ENCODE peak calls at places on chromosomes 11 and 22, in nine cellular contexts. One of them, this sample, is unnamed.

GRCh38 chr22:28547132-28547842 is 132.4 kb downstream of the TTC28 start:
- DNase-seq in psoas muscle: no peak
- DNase-seq in cardiac muscle cell: no peak
- DNase-seq in fibroblast of mammary gland: peak
- DNase-seq in fibroblast of lung: peak
- DNase-seq in nephron progenitor cell: no peak
- DNase-seq in NB4: no peak
- DNase-seq in A549: peak
- DNase-seq in epithelial cell of esophagus: peak
- DNase-seq in this sample: no peak

GRCh38 chr11:93718057-93718563 is 23.2 kb downstream of the TAF1D start:
- DNase-seq in psoas muscle: no peak
- DNase-seq in cardiac muscle cell: no peak
- DNase-seq in fibroblast of mammary gland: no peak
- DNase-seq in fibroblast of lung: no peak
- DNase-seq in nephron progenitor cell: no peak
- DNase-seq in NB4: peak
- DNase-seq in A549: no peak
- DNase-seq in epithelial cell of esophagus: no peak
- DNase-seq in this sample: no peak

GRCh38 chr11:118691926-118692830 is 12.7 kb upstream of the TREH start:
- DNase-seq in psoas muscle: no peak
- DNase-seq in cardiac muscle cell: no peak
- DNase-seq in fibroblast of mammary gland: peak
- DNase-seq in fibroblast of lung: peak
- DNase-seq in nephron progenitor cell: no peak
- DNase-seq in NB4: peak
- DNase-seq in A549: no peak
- DNase-seq in epithelial cell of esophagus: peak
- DNase-seq in this sample: no peak

GRCh38 chr11:123544631-123545375 is 109.6 kb downstream of the SCN3B start:
- DNase-seq in psoas muscle: no peak
- DNase-seq in cardiac muscle cell: no peak
- DNase-seq in fibroblast of mammary gland: no peak
- DNase-seq in fibroblast of lung: no peak
- DNase-seq in nephron progenitor cell: no peak
- DNase-seq in NB4: no peak
- DNase-seq in A549: no peak
- DNase-seq in epithelial cell of esophagus: no peak
- DNase-seq in this sample: no peak

GRCh38 chr11:117759305-117759704 is 37.7 kb downstream of the DSCAML1 start:
- DNase-seq in psoas muscle: no peak
- DNase-seq in cardiac muscle cell: peak
- DNase-seq in fibroblast of mammary gland: no peak
- DNase-seq in fibroblast of lung: no peak
- DNase-seq in nephron progenitor cell: peak
- DNase-seq in NB4: no peak
- DNase-seq in A549: no peak
- DNase-seq in epithelial cell of esophagus: no peak
- DNase-seq in this sample: no peak

GRCh38 chr11:115503083-115503885 is 931 bp downstream of the CADM1 start:
- DNase-seq in psoas muscle: peak
- DNase-seq in cardiac muscle cell: peak
- DNase-seq in fibroblast of mammary gland: no peak
- DNase-seq in fibroblast of lung: peak
- DNase-seq in nephron progenitor cell: peak
- DNase-seq in NB4: no peak
- DNase-seq in A549: peak
- DNase-seq in epithelial cell of esophagus: peak
- DNase-seq in this sample: peak

GRCh38 chr11:103354656-103355055 is 245.4 kb downstream of the DYNC2H1 start:
- DNase-seq in psoas muscle: no peak
- DNase-seq in cardiac muscle cell: no peak
- DNase-seq in fibroblast of mammary gland: no peak
- DNase-seq in fibroblast of lung: no peak
- DNase-seq in nephron progenitor cell: no peak
- DNase-seq in NB4: no peak
- DNase-seq in A549: no peak
- DNase-seq in epithelial cell of esophagus: no peak
- DNase-seq in this sample: no peak

GRCh38 chr22:39469681-39470461 is 13.1 kb downstream of the MGAT3 start:
- DNase-seq in psoas muscle: no peak
- DNase-seq in cardiac muscle cell: peak
- DNase-seq in fibroblast of mammary gland: no peak
- DNase-seq in fibroblast of lung: no peak
- DNase-seq in nephron progenitor cell: peak
- DNase-seq in NB4: no peak
- DNase-seq in A549: no peak
- DNase-seq in epithelial cell of esophagus: no peak
- DNase-seq in this sample: no peak

GRCh38 chr22:17013396-17014100 is 5.5 kb upstream of the GAB4 start:
- DNase-seq in psoas muscle: no peak
- DNase-seq in cardiac muscle cell: no peak
- DNase-seq in fibroblast of mammary gland: no peak
- DNase-seq in fibroblast of lung: no peak
- DNase-seq in nephron progenitor cell: no peak
- DNase-seq in NB4: no peak
- DNase-seq in A549: no peak
- DNase-seq in epithelial cell of esophagus: no peak
- DNase-seq in this sample: no peak

GRCh38 chr11:117629891-117630538 is 167.0 kb downstream of the DSCAML1 start:
- DNase-seq in psoas muscle: no peak
- DNase-seq in cardiac muscle cell: no peak
- DNase-seq in fibroblast of mammary gland: no peak
- DNase-seq in fibroblast of lung: no peak
- DNase-seq in nephron progenitor cell: no peak
- DNase-seq in NB4: no peak
- DNase-seq in A549: no peak
- DNase-seq in epithelial cell of esophagus: no peak
- DNase-seq in this sample: no peak

GRCh38 chr22:30430933-30431332 is 5.4 kb downstream of the MTFP1 start:
- DNase-seq in psoas muscle: no peak
- DNase-seq in cardiac muscle cell: no peak
- DNase-seq in fibroblast of mammary gland: no peak
- DNase-seq in fibroblast of lung: no peak
- DNase-seq in nephron progenitor cell: no peak
- DNase-seq in NB4: no peak
- DNase-seq in A549: no peak
- DNase-seq in epithelial cell of esophagus: no peak
- DNase-seq in this sample: no peak

GRCh38 chr11:108854366-108854765 is 189.5 kb downstream of the DDX10 start:
- DNase-seq in psoas muscle: no peak
- DNase-seq in cardiac muscle cell: no peak
- DNase-seq in fibroblast of mammary gland: no peak
- DNase-seq in fibroblast of lung: no peak
- DNase-seq in nephron progenitor cell: no peak
- DNase-seq in NB4: no peak
- DNase-seq in A549: no peak
- DNase-seq in epithelial cell of esophagus: no peak
- DNase-seq in this sample: no peak

GRCh38 chr11:87020336-87020735 is 17.4 kb upstream of the TMEM135 start:
- DNase-seq in psoas muscle: no peak
- DNase-seq in cardiac muscle cell: no peak
- DNase-seq in fibroblast of mammary gland: no peak
- DNase-seq in fibroblast of lung: no peak
- DNase-seq in nephron progenitor cell: no peak
- DNase-seq in NB4: no peak
- DNase-seq in A549: no peak
- DNase-seq in epithelial cell of esophagus: no peak
- DNase-seq in this sample: no peak

GRCh38 chr11:33976351-33977199 is 75.0 kb upstream of the CAPRIN1 start:
- DNase-seq in psoas muscle: no peak
- DNase-seq in cardiac muscle cell: no peak
- DNase-seq in fibroblast of mammary gland: peak
- DNase-seq in fibroblast of lung: peak
- DNase-seq in nephron progenitor cell: no peak
- DNase-seq in NB4: peak
- DNase-seq in A549: no peak
- DNase-seq in epithelial cell of esophagus: no peak
- DNase-seq in this sample: no peak

GRCh38 chr11:22163394-22163797 is 29.5 kb upstream of the ANO5 start:
- DNase-seq in psoas muscle: no peak
- DNase-seq in cardiac muscle cell: no peak
- DNase-seq in fibroblast of mammary gland: no peak
- DNase-seq in fibroblast of lung: no peak
- DNase-seq in nephron progenitor cell: no peak
- DNase-seq in NB4: peak
- DNase-seq in A549: no peak
- DNase-seq in epithelial cell of esophagus: peak
- DNase-seq in this sample: no peak

GRCh38 chr22:48757581-48757980 is 1070.1 kb downstream of the BRD1 start:
- DNase-seq in psoas muscle: no peak
- DNase-seq in cardiac muscle cell: no peak
- DNase-seq in fibroblast of mammary gland: no peak
- DNase-seq in fibroblast of lung: no peak
- DNase-seq in nephron progenitor cell: no peak
- DNase-seq in NB4: no peak
- DNase-seq in A549: no peak
- DNase-seq in epithelial cell of esophagus: no peak
- DNase-seq in this sample: no peak

GRCh38 chr11:134036484-134037092 is 32.3 kb upstream of the JAM3 start:
- DNase-seq in psoas muscle: no peak
- DNase-seq in cardiac muscle cell: no peak
- DNase-seq in fibroblast of mammary gland: no peak
- DNase-seq in fibroblast of lung: no peak
- DNase-seq in nephron progenitor cell: peak
- DNase-seq in NB4: no peak
- DNase-seq in A549: no peak
- DNase-seq in epithelial cell of esophagus: no peak
- DNase-seq in this sample: no peak

GRCh38 chr11:128057786-128058395 is 529.5 kb downstream of the ETS1 start:
- DNase-seq in psoas muscle: no peak
- DNase-seq in cardiac muscle cell: no peak
- DNase-seq in fibroblast of mammary gland: no peak
- DNase-seq in fibroblast of lung: peak
- DNase-seq in nephron progenitor cell: no peak
- DNase-seq in NB4: no peak
- DNase-seq in A549: no peak
- DNase-seq in epithelial cell of esophagus: peak
- DNase-seq in this sample: no peak

GRCh38 chr22:41028841-41029240 is 63.6 kb upstream of the EP300 start:
- DNase-seq in psoas muscle: no peak
- DNase-seq in cardiac muscle cell: no peak
- DNase-seq in fibroblast of mammary gland: peak
- DNase-seq in fibroblast of lung: peak
- DNase-seq in nephron progenitor cell: no peak
- DNase-seq in NB4: peak
- DNase-seq in A549: no peak
- DNase-seq in epithelial cell of esophagus: peak
- DNase-seq in this sample: no peak

GRCh38 chr11:130599073-130599654 is 150.7 kb downstream of the ADAMTS15 start:
- DNase-seq in psoas muscle: peak
- DNase-seq in cardiac muscle cell: peak
- DNase-seq in fibroblast of mammary gland: peak
- DNase-seq in fibroblast of lung: no peak
- DNase-seq in nephron progenitor cell: no peak
- DNase-seq in NB4: no peak
- DNase-seq in A549: no peak
- DNase-seq in epithelial cell of esophagus: peak
- DNase-seq in this sample: no peak

GRCh38 chr11:133921513-133921912 is 35.3 kb downstream of the IGSF9B start:
- DNase-seq in psoas muscle: no peak
- DNase-seq in cardiac muscle cell: no peak
- DNase-seq in fibroblast of mammary gland: no peak
- DNase-seq in fibroblast of lung: no peak
- DNase-seq in nephron progenitor cell: no peak
- DNase-seq in NB4: no peak
- DNase-seq in A549: no peak
- DNase-seq in epithelial cell of esophagus: no peak
- DNase-seq in this sample: no peak

DNA sequence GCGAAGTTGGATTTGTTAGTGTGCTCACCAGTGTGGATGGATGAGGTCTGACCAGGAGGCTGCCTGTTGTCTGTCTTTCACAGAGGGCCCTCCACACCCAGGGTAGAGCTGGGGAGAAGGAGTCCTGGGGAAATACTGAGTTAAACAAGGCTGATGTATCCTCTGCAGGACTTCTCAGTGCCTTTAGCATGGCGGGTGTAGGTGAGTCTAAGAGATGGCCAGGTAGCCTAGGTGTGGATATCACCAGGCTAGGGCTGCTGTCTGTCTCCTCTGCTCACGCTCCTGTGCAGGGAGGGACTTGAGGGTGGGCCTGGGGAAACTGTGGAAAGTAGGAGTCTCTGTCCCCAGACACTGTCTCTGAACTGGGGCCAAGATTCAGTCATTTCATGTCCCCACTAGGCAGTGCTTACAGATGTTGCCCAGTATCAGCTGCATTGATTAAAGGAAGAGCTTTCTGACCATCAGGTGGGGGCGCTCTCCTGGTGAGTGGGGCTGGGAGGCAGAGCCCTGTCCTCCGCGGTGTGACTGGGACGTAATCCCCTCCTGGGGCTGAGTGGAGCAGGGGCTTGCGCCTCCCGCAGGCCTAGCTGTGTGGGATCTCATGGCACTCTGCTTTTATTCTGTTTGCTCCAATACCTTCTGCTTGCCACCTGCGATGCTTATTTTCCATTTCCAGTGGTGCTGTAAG is 35.5 kb upstream of the CCDC188 start:
- DNase-seq in psoas muscle: no peak
- DNase-seq in cardiac muscle cell: no peak
- DNase-seq in fibroblast of mammary gland: no peak
- DNase-seq in fibroblast of lung: no peak
- DNase-seq in nephron progenitor cell: peak
- DNase-seq in NB4: peak
- DNase-seq in A549: no peak
- DNase-seq in epithelial cell of esophagus: no peak
- DNase-seq in this sample: no peak
- TF ChIP-seq CTCF in psoas muscle: no peak
- TF ChIP-seq CTCF in cardiac muscle cell: peak
- TF ChIP-seq CTCF in fibroblast of mammary gland: no peak
- TF ChIP-seq CTCF in fibroblast of lung: no peak
- TF ChIP-seq CTCF in nephron progenitor cell: peak
- TF ChIP-seq CTCF in NB4: peak
- TF ChIP-seq CTCF in A549: no peak
- TF ChIP-seq CTCF in epithelial cell of esophagus: no peak
- TF ChIP-seq CTCF in this sample: no peak

GRCh38 chr11:91041626-91042025 is 818.8 kb upstream of the CHORDC1 start:
- DNase-seq in psoas muscle: no peak
- DNase-seq in cardiac muscle cell: no peak
- DNase-seq in fibroblast of mammary gland: no peak
- DNase-seq in fibroblast of lung: no peak
- DNase-seq in nephron progenitor cell: no peak
- DNase-seq in NB4: no peak
- DNase-seq in A549: no peak
- DNase-seq in epithelial cell of esophagus: no peak
- DNase-seq in this sample: no peak
- TF ChIP-seq CTCF in psoas muscle: no peak
- TF ChIP-seq CTCF in cardiac muscle cell: no peak
- TF ChIP-seq CTCF in fibroblast of mammary gland: no peak
- TF ChIP-seq CTCF in fibroblast of lung: no peak
- TF ChIP-seq CTCF in nephron progenitor cell: no peak
- TF ChIP-seq CTCF in NB4: no peak
- TF ChIP-seq CTCF in A549: peak
- TF ChIP-seq CTCF in epithelial cell of esophagus: no peak
- TF ChIP-seq CTCF in this sample: no peak

GRCh38 chr22:23386245-23386631 is 193.9 kb downstream of the IGLL1 start:
- DNase-seq in psoas muscle: no peak
- DNase-seq in cardiac muscle cell: no peak
- DNase-seq in fibroblast of mammary gland: no peak
- DNase-seq in fibroblast of lung: no peak
- DNase-seq in nephron progenitor cell: no peak
- DNase-seq in NB4: no peak
- DNase-seq in A549: no peak
- DNase-seq in epithelial cell of esophagus: no peak
- DNase-seq in this sample: no peak
- TF ChIP-seq CTCF in psoas muscle: peak
- TF ChIP-seq CTCF in cardiac muscle cell: no peak
- TF ChIP-seq CTCF in fibroblast of mammary gland: no peak
- TF ChIP-seq CTCF in fibroblast of lung: no peak
- TF ChIP-seq CTCF in nephron progenitor cell: peak
- TF ChIP-seq CTCF in NB4: no peak
- TF ChIP-seq CTCF in A549: peak
- TF ChIP-seq CTCF in epithelial cell of esophagus: no peak
- TF ChIP-seq CTCF in this sample: peak

GRCh38 chr11:126113515-126113957 is 50.9 kb upstream of the CDON start:
- DNase-seq in psoas muscle: peak
- DNase-seq in cardiac muscle cell: peak
- DNase-seq in fibroblast of mammary gland: peak
- DNase-seq in fibroblast of lung: peak
- DNase-seq in nephron progenitor cell: no peak
- DNase-seq in NB4: peak
- DNase-seq in A549: peak
- DNase-seq in epithelial cell of esophagus: peak
- DNase-seq in this sample: no peak
- TF ChIP-seq CTCF in psoas muscle: no peak
- TF ChIP-seq CTCF in cardiac muscle cell: no peak
- TF ChIP-seq CTCF in fibroblast of mammary gland: no peak
- TF ChIP-seq CTCF in fibroblast of lung: no peak
- TF ChIP-seq CTCF in nephron progenitor cell: no peak
- TF ChIP-seq CTCF in NB4: no peak
- TF ChIP-seq CTCF in A549: no peak
- TF ChIP-seq CTCF in epithelial cell of esophagus: no peak
- TF ChIP-seq CTCF in this sample: no peak